ENCODE peak calls at places on chromosomes 12 and 14, in four cellular contexts. Q is SK-N-SH, V is GM12878, Z is K562. H is an unnamed sample.

GRCh38 chr14:95261616-95262510 is 57.8 kb downstream of the CLMN start:
- DNase-seq in Z (no peak), V (no peak), Q (no peak), H (no peak)

GRCh38 chr14:103746706-103747105 is 31.1 kb downstream of the ZFYVE21 start:
- DNase-seq in Q (no peak), Z (no peak), V (no peak), H (peak)

GRCh38 chr12:45244561-45245348 is 28.9 kb downstream of the ANO6 start:
- DNase-seq in V (peak), Z (no peak), Q (no peak), H (peak)

GRCh38 chr12:23098110-23099049 is 473.4 kb downstream of the ETNK1 start:
- DNase-seq in Q (peak), V (no peak), Z (no peak), H (no peak)

GRCh38 chr12:6534914-6535696 is 788 bp downstream of the GAPDH start:
- DNase-seq in V (no peak), Z (peak), Q (peak), H (peak)

GRCh38 chr12:52022841-52023181 is 16.1 kb downstream of the TAMALIN start:
- DNase-seq in V (no peak), Q (peak), Z (peak), H (no peak)

GRCh38 chr14:68563256-68564131 is 229.4 kb downstream of the ZFP36L1 start:
- DNase-seq in Q (no peak), V (no peak), Z (no peak), H (peak)

GRCh38 chr12:119171691-119172090 is 7.0 kb upstream of the HSPB8 start:
- DNase-seq in Z (no peak), Q (no peak), V (no peak), H (no peak)

GRCh38 chr14:23551266-23552028 is at the start of gene ZFHX2:
- DNase-seq in Z (peak), Q (peak), V (no peak), H (peak)

GRCh38 chr14:102957222-102957621 is 34.8 kb downstream of the AMN start:
- DNase-seq in Z (no peak), Q (peak), V (no peak), H (peak)

GRCh38 chr12:132061197-132061596 is 82.9 kb downstream of the DDX51 start:
- DNase-seq in V (no peak), Z (no peak), Q (no peak), H (no peak)

GRCh38 chr14:25121342-25122129 is 71.6 kb upstream of the STXBP6 start:
- DNase-seq in Q (no peak), V (no peak), Z (no peak), H (peak)

GRCh38 chr14:68544150-68544892 is 248.5 kb downstream of the ZFP36L1 start:
- DNase-seq in V (no peak), Q (no peak), Z (no peak), H (peak)

GRCh38 chr14:104827173-104828055 is 26.5 kb downstream of the ZBTB42 start:
- DNase-seq in Z (peak), V (no peak), Q (peak), H (peak)

GRCh38 chr12:128820723-128821432 is 2.9 kb downstream of the SLC15A4 start:
- DNase-seq in Z (no peak), V (no peak), Q (no peak), H (no peak)

GRCh38 chr14:50853891-50854290 is 18.0 kb upstream of the ABHD12B start:
- DNase-seq in Q (no peak), Z (no peak), V (no peak), H (no peak)

GRCh38 chr14:96167224-96168148 is 37.2 kb upstream of the BDKRB2 start:
- DNase-seq in Q (no peak), Z (no peak), V (no peak), H (peak)

GRCh38 chr14:48598458-48598857 is 923.1 kb upstream of the MDGA2 start:
- DNase-seq in Q (no peak), Z (no peak), V (no peak), H (no peak)

GRCh38 chr12:108516511-108517275 is 1.6 kb downstream of the FICD start:
- DNase-seq in Q (no peak), Z (no peak), V (no peak), H (no peak)

GRCh38 chr12:60947533-60947932 is 1312.7 kb upstream of the USP15 start:
- DNase-seq in V (no peak), Q (no peak), Z (no peak), H (no peak)

GRCh38 chr12:115260807-115261161 is 576.8 kb upstream of the TBX3 start:
- DNase-seq in Q (no peak), Z (no peak), V (no peak), H (no peak)

GRCh38 chr12:52081263-52081733 is 1.8 kb downstream of the SMIM41 start:
- DNase-seq in Z (no peak), Q (peak), V (no peak), H (no peak)

GRCh38 chr12:51941011-51941561 is 10.4 kb upstream of the ACVR1B start:
- DNase-seq in V (no peak), Q (peak), Z (no peak), H (peak)

GRCh38 chr12:66127695-66128094 is 2.9 kb downstream of the LLPH start:
- DNase-seq in Z (no peak), Q (no peak), V (no peak), H (peak)

GRCh38 chr14:79598339-79598738 is 613.0 kb downstream of the DIO2 start:
- DNase-seq in V (no peak), Z (no peak), Q (no peak), H (peak)

GRCh38 chr14:33317675-33318074 is 379.0 kb downstream of the NPAS3 start:
- DNase-seq in V (no peak), Q (no peak), Z (no peak), H (no peak)

GRCh38 chr14:71324767-71325272 is 417.6 kb downstream of the PCNX1 start:
- DNase-seq in Z (no peak), V (peak), Q (no peak), H (peak)

GRCh38 chr14:73211251-73211650 is 26.1 kb upstream of the PAPLN start:
- DNase-seq in Z (no peak), V (no peak), Q (no peak), H (no peak)

GRCh38 chr12:42124764-42125371 is 19.8 kb downstream of the GXYLT1 start:
- DNase-seq in Q (no peak), V (no peak), Z (no peak), H (no peak)

GRCh38 chr12:6321905-6322304 is 11.4 kb downstream of the PLEKHG6 start:
- DNase-seq in Q (no peak), Z (no peak), V (no peak), H (no peak)

GRCh38 chr14:75442642-75443041 is 14.8 kb downstream of the JDP2 start:
- DNase-seq in Q (no peak), V (no peak), Z (peak), H (peak)

GRCh38 chr12:68140576-68140975 is 19.0 kb downstream of the IFNG start:
- DNase-seq in V (no peak), Q (no peak), Z (no peak), H (no peak)

GRCh38 chr12:106976013-106976658 is 10.8 kb downstream of the MTERF2 start:
- DNase-seq in Q (no peak), Z (no peak), V (no peak), H (peak)

GRCh38 chr12:37565112-37565511 is 751.5 kb upstream of the ALG10B start:
- DNase-seq in Z (no peak), V (no peak), Q (no peak), H (no peak)

GRCh38 chr14:105141486-105142281 is 26.9 kb downstream of the JAG2 start:
- DNase-seq in V (no peak), Z (no peak), Q (no peak), H (no peak)

GRCh38 chr12:52222692-52223091 is 10.4 kb upstream of the KRT7 start:
- DNase-seq in Q (no peak), Z (no peak), V (no peak), H (no peak)

DNA sequence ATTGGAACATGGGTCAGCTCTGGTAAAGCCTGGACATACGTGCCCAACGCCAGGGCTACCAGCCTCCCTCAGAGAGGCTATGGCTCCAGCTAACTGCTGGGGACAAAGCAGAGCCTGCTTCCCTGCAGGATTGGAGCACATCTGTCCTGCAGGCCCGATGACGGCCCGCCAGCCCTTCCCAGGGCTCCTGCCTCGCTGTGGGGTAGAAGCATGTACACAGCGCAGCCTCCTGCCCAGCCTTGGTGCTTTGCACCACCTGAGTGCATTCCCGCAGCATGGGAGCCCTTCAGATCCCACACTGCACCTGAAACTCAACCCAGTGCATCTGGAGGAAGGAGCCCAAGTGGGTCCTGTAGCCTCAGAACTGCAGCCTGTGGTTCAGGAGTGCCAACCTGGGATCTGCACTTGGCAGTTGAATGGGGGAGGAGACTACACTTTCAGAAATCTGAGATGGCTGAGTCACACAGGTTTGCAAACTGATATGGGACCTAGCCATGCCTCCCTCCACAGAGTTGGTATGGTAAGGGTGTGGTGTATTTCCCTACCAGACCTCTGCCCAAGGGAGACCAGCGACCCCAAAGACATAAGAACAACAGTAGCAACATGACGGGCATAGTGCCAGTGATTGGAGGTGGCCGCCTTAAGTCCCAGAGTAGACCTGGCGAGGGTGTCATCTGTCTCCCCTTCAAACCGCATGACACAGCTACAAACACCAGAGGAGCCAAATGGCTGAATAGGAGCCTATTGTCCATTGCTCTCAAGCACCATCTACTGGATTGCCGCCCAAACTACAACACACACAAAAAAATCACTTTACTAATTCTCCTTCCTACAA is 273.9 kb upstream of the MIS18BP1 start:
- DNase-seq in V (peak), Q (peak), Z (peak), H (no peak)
- TF ChIP-seq RCOR1 in V (no peak), Q (no peak), Z (no peak), H (no peak)

GRCh38 chr12:561908-562593 is 101.2 kb downstream of the NINJ2 start:
- DNase-seq in Q (peak), V (no peak), Z (peak), H (no peak)
- TF ChIP-seq RFX5 in Q (no peak), V (no peak), Z (no peak), H (no peak)

GRCh38 chr14:80770114-80770917 is 171.2 kb downstream of the CEP128 start:
- DNase-seq in Q (no peak), V (no peak), Z (no peak), H (peak)
- TF ChIP-seq RCOR1 in Q (no peak), V (no peak), Z (no peak), H (no peak)

DNA sequence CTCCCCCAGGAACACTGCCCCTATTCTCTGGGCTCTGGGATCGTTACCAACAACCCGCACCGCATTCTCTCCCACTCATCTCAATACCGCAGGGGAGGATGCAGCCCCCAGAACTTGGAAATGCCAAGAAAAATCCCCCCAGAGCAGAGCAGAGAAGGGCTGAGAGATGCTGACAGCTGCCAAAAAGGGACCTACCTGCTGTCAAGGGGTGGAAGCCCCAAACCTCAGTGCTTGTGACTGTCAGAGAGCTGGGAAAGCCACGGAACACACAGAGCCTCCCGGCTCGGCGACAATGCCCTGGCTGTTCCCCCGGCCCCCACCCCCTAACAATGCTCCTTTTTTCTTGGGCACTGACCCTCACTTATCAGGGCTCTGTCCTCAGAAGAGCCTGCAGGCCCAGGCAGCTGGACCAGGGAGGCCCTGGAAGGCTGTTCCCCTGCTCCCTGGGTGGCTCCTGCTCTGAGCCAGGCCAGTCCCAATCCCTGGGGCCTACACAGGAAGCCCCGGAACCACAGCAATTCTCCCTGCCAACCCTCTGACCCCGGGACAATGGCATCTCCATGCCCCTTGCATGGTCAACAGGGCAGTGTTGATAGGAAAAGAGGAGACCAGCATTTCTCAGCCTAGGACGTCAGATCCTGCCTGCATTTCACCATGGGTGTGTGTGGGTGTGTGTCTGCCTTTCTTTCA is 78.9 kb downstream of the ITPK1 start:
- DNase-seq in Q (no peak), V (no peak), Z (no peak), H (no peak)
- TF ChIP-seq RFX5 in Q (no peak), V (no peak), Z (no peak), H (no peak)

DNA sequence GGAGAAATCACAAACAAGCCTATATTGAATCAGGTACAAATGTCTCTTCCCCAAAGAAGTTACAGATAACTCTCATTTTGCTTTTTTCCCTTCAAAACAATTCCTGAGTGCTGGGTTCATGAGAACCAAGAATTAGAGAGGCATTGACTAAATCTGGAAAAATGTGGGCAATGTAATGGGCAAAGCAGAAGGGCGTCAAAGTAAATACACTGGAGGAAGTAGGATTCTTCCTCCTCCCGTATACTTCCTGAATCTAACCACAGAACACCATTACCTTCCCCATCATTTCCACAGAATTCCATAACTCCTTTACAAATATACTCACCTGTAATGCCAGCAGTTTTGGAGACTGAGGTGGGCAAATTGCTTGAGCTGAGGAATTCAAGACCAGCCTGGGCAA is 3.0 kb upstream of the RBMS2 start:
- DNase-seq in Q (no peak), Z (no peak), V (no peak), H (peak)
- TF ChIP-seq RCOR1 in Q (no peak), Z (no peak), V (no peak), H (no peak)

DNA sequence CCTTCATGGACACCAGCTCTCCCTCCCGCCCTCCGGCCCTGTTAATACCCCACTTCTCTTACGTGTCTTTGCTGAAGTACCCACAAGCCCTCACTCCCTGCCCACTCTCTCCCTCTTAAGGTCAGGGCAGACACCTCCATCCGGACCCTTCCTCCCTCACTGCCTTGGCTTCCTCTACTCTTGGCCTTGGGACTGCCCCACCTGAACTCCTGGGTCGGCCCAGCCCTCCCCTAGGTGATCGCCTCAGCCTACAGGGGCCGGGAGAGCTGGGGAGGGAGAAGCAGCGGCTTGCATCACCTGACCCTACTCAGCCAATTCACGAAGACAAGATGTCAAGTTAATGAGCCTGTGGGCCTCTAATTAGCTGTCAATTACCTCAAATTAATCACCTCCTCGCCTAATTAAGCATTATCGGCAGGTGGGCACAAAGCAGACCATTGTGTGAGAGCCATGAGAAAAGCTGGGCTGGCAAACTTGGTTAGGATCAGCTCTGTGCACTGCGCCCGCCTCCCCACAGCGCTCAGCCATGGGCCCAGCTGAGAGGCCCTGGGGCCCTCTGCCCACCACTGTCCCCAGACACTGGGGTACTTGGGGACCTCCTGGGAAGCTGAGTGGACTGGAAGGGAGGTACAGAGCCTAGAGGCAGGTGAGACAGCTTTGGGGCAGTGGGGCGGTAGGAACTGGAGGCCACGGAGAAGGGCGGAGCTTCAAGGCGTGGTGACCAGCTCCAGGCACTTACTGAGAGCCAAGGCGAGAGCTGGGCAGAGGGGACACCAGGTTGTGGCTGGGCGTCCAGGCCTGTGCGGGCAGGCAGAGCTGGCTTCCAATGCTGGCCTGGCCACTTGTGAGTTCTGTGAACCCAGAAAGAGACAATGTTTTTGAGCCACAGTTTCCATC is 25.1 kb upstream of the VSX2 start:
- DNase-seq in V (no peak), Q (no peak), Z (no peak), H (no peak)
- TF ChIP-seq RFX5 in V (no peak), Q (no peak), Z (no peak), H (no peak)

DNA sequence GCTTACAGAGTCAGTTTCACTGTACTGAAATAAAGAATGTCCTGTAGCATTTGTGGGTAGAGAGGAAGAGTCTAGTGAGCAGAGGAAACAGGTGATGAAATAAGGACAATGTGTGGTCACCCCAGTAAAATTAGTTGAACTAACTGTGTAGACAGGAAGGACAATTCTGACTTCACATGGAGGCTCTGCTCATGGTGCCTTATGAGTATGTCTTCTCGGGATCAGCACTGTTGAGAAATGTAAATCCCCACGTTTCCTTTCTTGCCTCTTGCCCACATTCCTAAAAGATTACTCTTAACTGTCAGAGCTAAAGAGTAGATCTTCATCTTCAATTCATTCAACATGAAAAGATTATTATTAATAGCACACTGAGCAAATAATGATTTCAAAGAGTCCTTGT is 113.2 kb upstream of the FLRT2 start:
- DNase-seq in V (no peak), Z (no peak), Q (no peak), H (peak)
- TF ChIP-seq RCOR1 in V (no peak), Z (no peak), Q (no peak), H (no peak)

GRCh38 chr12:89350260-89350659 is 2.0 kb downstream of the DUSP6 start:
- DNase-seq in Z (no peak), Q (no peak), V (no peak), H (no peak)

GRCh38 chr12:89352242-89352491 is 134 bp downstream of the DUSP6 start:
- DNase-seq in V (no peak), Q (no peak), Z (no peak), H (no peak)

GRCh38 chr12:89351489-89352241 is 636 bp downstream of the DUSP6 start:
- DNase-seq in V (no peak), Z (no peak), Q (peak), H (peak)

GRCh38 chr12:89349814-89350213 is 2.5 kb downstream of the DUSP6 start:
- DNase-seq in Q (peak), Z (no peak), V (no peak), H (peak)

GRCh38 chr12:89350661-89351488 is 1.4 kb downstream of the DUSP6 start:
- DNase-seq in V (no peak), Q (no peak), Z (no peak), H (no peak)
- TF ChIP-seq RFX5 in V (no peak), Q (no peak), Z (no peak), H (no peak)

DNA sequence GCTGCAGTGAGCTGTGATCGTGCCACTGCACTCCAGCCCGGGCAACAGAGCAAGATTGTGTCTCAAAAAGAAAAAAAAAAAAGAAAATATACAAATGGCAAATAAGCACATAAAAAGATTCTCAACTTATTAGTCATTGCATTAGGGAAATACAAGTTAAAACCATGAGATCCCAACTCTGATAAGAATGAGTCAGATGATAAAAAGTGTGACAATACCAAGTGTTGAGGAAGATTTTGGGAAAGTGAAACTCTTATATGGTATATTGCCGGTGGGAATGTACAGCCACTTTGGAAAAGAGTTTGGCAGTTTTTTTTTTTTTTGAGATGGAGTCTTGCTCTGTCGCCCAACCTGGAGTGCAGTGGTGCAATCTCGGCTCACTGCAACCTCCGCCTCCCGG is 7.6 kb upstream of the PRPF40B start:
- DNase-seq in V (no peak), Z (no peak), Q (no peak), H (peak)
- TF ChIP-seq RCOR1 in V (no peak), Z (no peak), Q (no peak), H (no peak)

H was measured in IMR-90.